ENCODE peak calls at places on chromosome 7, in four cellular contexts. R, I, T and D are unnamed samples.

GRCh38 chr7:142331941-142332340 is 74.1 kb upstream of the PRSS58 start:
- DNase-seq in R (no peak), T (no peak), I (no peak), D (no peak)

GRCh38 chr7:100827330-100828226 is at the start of gene EPHB4:
- DNase-seq in I (no peak), R (peak; percentile 53), T (peak; percentile 39), D (no peak)

GRCh38 chr7:120873367-120873766 is 15.4 kb upstream of the TSPAN12 start:
- DNase-seq in R (no peak), I (no peak), T (no peak), D (no peak)

GRCh38 chr7:135367114-135367513 is 133.5 kb downstream of the STRA8 start:
- DNase-seq in I (no peak), T (no peak), R (no peak), D (no peak)

GRCh38 chr7:77923419-77923818 is 124.8 kb downstream of the PHTF2 start:
- DNase-seq in R (no peak), I (no peak), T (no peak), D (no peak)

GRCh38 chr7:13830604-13830915 is 158.9 kb downstream of the ETV1 start:
- DNase-seq in R (no peak), I (no peak), T (no peak), D (no peak)

GRCh38 chr7:134966691-134967090 is 19.6 kb upstream of the AGBL3 start:
- DNase-seq in T (no peak), R (no peak), I (no peak), D (no peak)

GRCh38 chr7:141322355-141322754 is 228.9 kb upstream of the AGK start:
- DNase-seq in R (no peak), I (no peak), T (no peak), D (no peak)

GRCh38 chr7:20831451-20831850 is 44.8 kb upstream of the SP8 start:
- DNase-seq in T (no peak), R (no peak), I (no peak), D (no peak)

GRCh38 chr7:155219947-155220769 is 77.5 kb upstream of the INSIG1 start:
- DNase-seq in I (peak; percentile 59), T (no peak), R (no peak), D (no peak)

GRCh38 chr7:101243786-101244384 is 996 bp downstream of the FIS1 start:
- DNase-seq in I (no peak), T (no peak), R (peak; percentile 89), D (no peak)

GRCh38 chr7:27897001-27897400 is 157.0 kb downstream of the TAX1BP1 start:
- DNase-seq in T (no peak), I (no peak), R (no peak), D (no peak)

GRCh38 chr7:94296886-94297285 is 97.8 kb upstream of the COL1A2 start:
- DNase-seq in T (no peak), I (no peak), R (no peak), D (no peak)

GRCh38 chr7:129845178-129845971 is 107.4 kb downstream of the UBE2H start:
- DNase-seq in I (no peak), R (no peak), T (no peak), D (no peak)

GRCh38 chr7:18013936-18014335 is 13.7 kb downstream of the PRPS1L1 start:
- DNase-seq in I (no peak), R (no peak), T (no peak), D (no peak)

GRCh38 chr7:36794689-36795088 is 70.4 kb upstream of the AOAH start:
- DNase-seq in R (no peak), T (no peak), I (no peak), D (no peak)

GRCh38 chr7:101126651-101127459 is at the start of gene SERPINE1:
- DNase-seq in R (no peak), T (peak; percentile 92), I (peak; percentile 98), D (peak; percentile 54)

GRCh38 chr7:12783421-12783820 is 96.0 kb downstream of the ARL4A start:
- DNase-seq in I (no peak), R (no peak), T (no peak), D (no peak)

GRCh38 chr7:27946351-27946750 is 206.4 kb downstream of the TAX1BP1 start:
- DNase-seq in T (no peak), R (no peak), I (no peak), D (no peak)

GRCh38 chr7:101108330-101108857 is 18.5 kb upstream of the SERPINE1 start:
- DNase-seq in T (peak; percentile 64), R (no peak), I (peak; percentile 81), D (no peak)

GRCh38 chr7:4631664-4632171 is 50.4 kb upstream of the FOXK1 start:
- DNase-seq in I (peak; percentile 95), R (no peak), T (peak; percentile 87), D (no peak)

GRCh38 chr7:84455788-84456187 is 261.2 kb upstream of the SEMA3A start:
- DNase-seq in T (no peak), R (no peak), I (no peak), D (no peak)

GRCh38 chr7:91344911-91345310 is 80.7 kb downstream of the FZD1 start:
- DNase-seq in R (no peak), T (no peak), I (no peak), D (no peak)

GRCh38 chr7:45482451-45482850 is 91.7 kb upstream of the ADCY1 start:
- DNase-seq in I (no peak), T (no peak), R (no peak), D (no peak)

GRCh38 chr7:21675255-21675654 is 132.4 kb downstream of the DNAH11 start:
- DNase-seq in I (no peak), T (no peak), R (no peak), D (no peak)

GRCh38 chr7:150323682-150324365 is 479 bp upstream of the ACTR3C start:
- DNase-seq in T (no peak), R (no peak), I (no peak), D (no peak)
- TF ChIP-seq CTCF in T (no peak), R (no peak), I (no peak), D (no peak)

DNA sequence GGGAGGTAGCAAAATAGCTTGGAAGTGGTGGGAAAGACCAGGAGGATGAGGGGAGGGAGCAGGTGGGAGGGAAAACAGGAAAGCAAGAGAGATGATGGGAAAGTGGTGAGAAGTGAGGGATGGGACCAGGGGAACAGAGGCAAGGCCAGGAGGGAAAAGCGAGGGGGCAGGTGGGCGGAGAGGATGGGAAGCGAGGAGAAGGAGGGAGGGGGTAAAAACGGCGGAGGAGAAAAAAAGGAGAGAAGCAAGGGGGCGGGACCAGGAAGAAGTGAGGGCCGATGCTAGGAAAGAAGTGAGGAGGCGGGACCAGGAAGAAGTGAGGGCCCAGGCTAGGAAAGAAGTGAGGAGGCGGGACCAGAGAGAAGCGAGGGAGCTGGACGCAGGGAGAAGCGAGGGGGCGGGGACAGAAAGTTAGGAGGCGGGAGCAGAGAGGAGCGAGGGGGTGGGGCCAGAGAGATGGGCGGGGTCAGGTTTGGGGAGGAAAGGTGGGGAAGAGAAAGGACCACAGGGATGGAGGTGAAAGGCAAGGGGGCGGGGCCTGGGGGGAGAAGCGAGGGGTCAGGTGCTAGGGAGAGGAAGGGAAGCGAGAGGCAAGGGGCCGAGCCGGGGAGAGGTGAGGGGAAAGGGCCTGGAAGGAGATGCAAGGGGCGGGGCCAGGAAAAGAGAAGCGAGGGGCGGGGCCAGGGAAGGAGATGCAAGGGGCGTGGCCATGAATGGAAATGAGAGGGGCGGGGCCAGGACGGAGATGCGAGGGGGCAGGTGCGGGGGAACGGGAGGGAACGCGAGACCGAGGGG is 984 bp downstream of the SMURF1 start:
- DNase-seq in I (peak; percentile 98), T (peak; percentile 99), R (peak; percentile 84), D (peak; percentile 83)
- TF ChIP-seq CTCF in I (no peak), T (no peak), R (no peak), D (no peak)

DNA sequence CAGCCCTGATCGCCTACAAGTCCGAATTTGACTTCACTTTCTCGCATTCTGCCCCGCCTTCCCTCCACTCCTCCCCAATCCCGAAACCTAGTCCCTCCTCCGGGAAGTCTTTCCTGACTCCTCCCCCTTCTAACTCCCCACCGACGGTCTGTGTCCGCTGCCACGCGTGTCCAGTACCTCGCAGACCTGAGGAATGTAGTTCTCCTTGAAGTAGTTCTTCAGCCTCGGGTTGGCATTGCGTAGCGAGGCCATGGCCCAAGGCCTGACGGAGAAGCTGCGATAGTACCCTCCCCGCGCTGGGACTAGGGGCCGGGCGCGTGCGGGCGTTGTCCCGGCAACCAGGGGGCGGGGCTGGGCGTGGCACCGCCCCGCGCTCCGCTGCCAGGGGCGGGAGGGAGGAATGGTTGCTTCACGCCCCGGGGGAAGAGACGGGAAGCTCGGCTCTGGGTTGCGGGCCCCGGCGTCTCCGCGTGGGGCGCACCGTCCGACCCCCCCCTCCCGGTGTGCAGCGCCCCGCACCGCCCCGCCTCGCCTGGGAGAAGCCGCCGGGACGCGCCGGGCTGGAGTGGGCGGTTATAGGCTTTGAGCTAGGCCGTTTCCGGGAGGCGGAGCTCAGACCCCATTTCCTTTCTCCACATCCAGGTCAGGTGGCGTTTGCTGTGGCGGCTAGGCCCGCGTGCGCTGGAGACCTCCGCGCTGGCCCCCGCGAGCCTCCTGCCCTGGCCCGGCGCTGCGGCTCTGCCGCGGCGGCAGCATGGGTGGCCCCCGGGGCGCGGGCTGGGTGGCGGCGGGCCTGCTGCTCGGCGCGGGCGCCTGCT is at the start of the genes ARMC10 and FBXL13:
- DNase-seq in T (peak; percentile 81), I (peak; percentile 95), R (peak; percentile 92), D (peak; percentile 83)
- TF ChIP-seq CTCF in T (peak; percentile 8), I (peak; percentile 34), R (peak; percentile 39), D (no peak)

DNA sequence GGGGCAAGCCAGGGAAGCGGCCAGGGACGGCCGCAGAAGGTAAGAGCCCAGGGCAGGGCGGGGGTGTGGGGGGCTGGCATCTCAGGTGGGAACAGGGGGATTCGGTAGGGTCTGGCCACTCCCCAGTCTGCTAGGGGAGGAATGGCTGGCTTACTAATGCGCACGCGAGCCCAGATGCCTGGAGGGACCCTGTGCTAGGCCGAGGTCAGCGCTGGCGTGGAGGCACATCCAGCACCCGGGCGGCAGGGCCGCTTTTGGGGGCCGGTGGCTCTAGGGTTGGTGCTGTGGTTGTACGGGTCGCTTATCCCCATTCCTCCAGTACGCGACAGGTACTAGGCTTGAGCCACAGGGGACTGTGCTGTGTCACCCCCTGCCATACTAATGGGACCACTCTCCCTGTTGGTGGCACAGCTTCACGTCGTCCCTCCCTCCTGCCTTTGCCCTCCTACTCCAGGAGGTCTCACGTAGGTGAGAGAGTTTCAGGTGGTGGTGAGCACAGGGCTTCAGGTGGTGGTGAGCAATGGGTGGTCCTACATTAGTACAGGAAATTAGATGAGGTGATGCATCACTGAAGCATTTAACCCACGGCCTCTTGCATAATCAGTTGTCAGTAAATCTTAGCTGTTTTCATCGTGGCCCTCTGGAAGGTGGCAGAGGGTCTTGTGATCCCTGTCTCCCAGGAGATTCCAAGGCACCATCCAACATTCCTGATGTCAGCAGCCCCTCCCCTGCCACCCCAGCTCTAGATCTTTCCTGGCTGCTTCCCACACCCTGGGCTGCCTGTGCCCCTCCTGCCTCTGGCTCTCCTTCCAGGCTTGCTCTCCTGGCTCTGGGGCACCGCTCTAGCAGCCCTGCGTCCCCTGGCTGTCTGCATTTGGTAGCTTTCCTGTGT is 981 bp downstream of the AEBP1 start:
- DNase-seq in R (peak; percentile 47), T (peak; percentile 68), I (peak; percentile 93), D (no peak)
- TF ChIP-seq CTCF in R (no peak), T (no peak), I (no peak), D (no peak)